ENCODE peak calls at places on chromosomes 3 and 15, in eight cellular contexts. I, L, U, V, K, J, B and Q are unnamed samples.

GRCh38 chr3:105837143-105837740 is 31.6 kb downstream of the CBLB start:
- DNase-seq in I (no peak), L (no peak), U (no peak), V (no peak), K (no peak), J (no peak), B (no peak), Q (no peak)

GRCh38 chr3:124552224-124552623 is 178.0 kb upstream of the UMPS start:
- DNase-seq in I (no peak), L (no peak), U (no peak), V (peak; percentile 66), K (no peak), J (no peak), B (no peak), Q (no peak)

GRCh38 chr3:125045965-125046364 is 9.8 kb downstream of the HEG1 start:
- DNase-seq in I (no peak), L (no peak), U (no peak), V (no peak), K (no peak), J (no peak), B (no peak), Q (no peak)

GRCh38 chr3:112675943-112676530 is 35.1 kb upstream of the CCDC80 start:
- DNase-seq in I (no peak), L (no peak), U (no peak), V (no peak), K (no peak), J (no peak), B (no peak), Q (no peak)

GRCh38 chr15:89494006-89494405 is 2.4 kb downstream of the RHCG start:
- DNase-seq in I (no peak), L (peak; percentile 1), U (no peak), V (no peak), K (no peak), J (no peak), B (no peak), Q (no peak)

GRCh38 chr3:168117059-168117458 is 21.3 kb upstream of the GOLIM4 start:
- DNase-seq in I (no peak), L (no peak), U (no peak), V (no peak), K (no peak), J (no peak), B (no peak), Q (no peak)

GRCh38 chr15:43517354-43518072 is at the start of gene MAP1A:
- DNase-seq in I (no peak), L (peak; percentile 66), U (no peak), V (no peak), K (peak; percentile 32), J (peak; percentile 49), B (no peak), Q (no peak)

GRCh38 chr3:15660055-15660940 is 58.8 kb downstream of the BTD start:
- DNase-seq in I (no peak), L (no peak), U (no peak), V (no peak), K (no peak), J (no peak), B (no peak), Q (no peak)

GRCh38 chr3:30221622-30222021 is 384.8 kb upstream of the TGFBR2 start:
- DNase-seq in I (no peak), L (no peak), U (no peak), V (no peak), K (no peak), J (peak; percentile 73), B (no peak), Q (no peak)

GRCh38 chr3:79521221-79521848 is 246.5 kb downstream of the ROBO1 start:
- DNase-seq in I (peak; percentile 57), L (no peak), U (no peak), V (peak; percentile 33), K (no peak), J (peak; percentile 61), B (no peak), Q (no peak)